ENCODE peak calls at places on chromosomes 7 and 10, in six cellular contexts. D is cardiac muscle cell, L is left colon, H is PC-3, B is bronchial epithelial cell, J is heart right ventricle. V is an unnamed sample.

GRCh38 chr10:97047788-97048187 is 138.0 kb downstream of the SLIT1 start:
- DNase-seq in L (no peak), H (no peak), J (no peak), D (no peak), B (no peak), V (no peak)

GRCh38 chr10:8663131-8663530 is 608.6 kb downstream of the GATA3 start:
- DNase-seq in L (no peak), H (no peak), D (no peak), J (no peak), B (peak; percentile 62), V (no peak)

GRCh38 chr7:39527951-39528350 is 38.3 kb upstream of the YAE1 start:
- DNase-seq in D (peak; percentile 18), J (no peak), B (peak; percentile 17), H (no peak), L (no peak), V (no peak)

GRCh38 chr7:7156663-7157062 is 25.7 kb upstream of the C1GALT1 start:
- DNase-seq in B (no peak), H (no peak), J (no peak), D (no peak), L (no peak), V (no peak)

GRCh38 chr7:94301024-94301588 is 93.6 kb upstream of the COL1A2 start:
- DNase-seq in L (peak; percentile 57), B (peak; percentile 92), H (peak; percentile 91), J (peak; percentile 65), D (peak; percentile 97), V (peak; percentile 72)

GRCh38 chr7:22934023-22934422 is 79.9 kb downstream of the HYCC1 start:
- DNase-seq in B (no peak), D (peak; percentile 76), J (no peak), H (no peak), L (no peak), V (no peak)

GRCh38 chr10:3636356-3637181 is 148.4 kb downstream of the KLF6 start:
- DNase-seq in B (no peak), D (no peak), H (peak; percentile 4), J (no peak), L (no peak), V (peak; percentile 28)

GRCh38 chr10:97781541-97782331 is 9.9 kb upstream of the SFRP5 start:
- DNase-seq in B (no peak), L (no peak), H (no peak), D (no peak), J (no peak), V (peak; percentile 66)

GRCh38 chr7:43952028-43952427 is 25.8 kb downstream of the UBE2D4 start:
- DNase-seq in H (no peak), B (no peak), D (no peak), L (no peak), J (no peak), V (no peak)

V was measured in adrenal gland.